ENCODE peak calls at places on chromosomes 5 and 9, in seven cellular contexts. I is tibial nerve; R is ovary; D is CD8-positive, alpha-beta T cell; Z is foreskin keratinocyte; H is HL-60; L is caudate nucleus. B is an unnamed sample.
A peak's percentile ranks its signal among the peaks of the same experiment; 100 is the strongest.

GRCh38 chr9:91884746-91885687 is 65.0 kb downstream of the ROR2 start:
- DNase-seq in I (no peak), R (no peak), D (no peak), Z (no peak), H (no peak), L (no peak), B (no peak)

GRCh38 chr5:154743812-154744211 is 11.4 kb upstream of the LARP1 start:
- DNase-seq in I (no peak), R (no peak), D (no peak), Z (no peak), H (no peak), L (no peak), B (no peak)

GRCh38 chr5:140312067-140312790 is 9.3 kb upstream of the PFDN1 start:
- DNase-seq in I (no peak), R (no peak), D (no peak), Z (peak; percentile 92), H (peak; percentile 52), L (no peak), B (no peak)

GRCh38 chr5:69288069-69288468 is 44.5 kb downstream of the CCDC125 start:
- DNase-seq in I (no peak), R (no peak), D (no peak), Z (no peak), H (no peak), L (no peak), B (no peak)

GRCh38 chr5:35924950-35925722 is 13.3 kb downstream of the CAPSL start:
- DNase-seq in I (peak; percentile 16), R (peak; percentile 62), D (peak; percentile 85), Z (no peak), H (peak; percentile 83), L (peak; percentile 17), B (peak; percentile 95)

GRCh38 chr5:45094876-45095275 is 286.1 kb downstream of the MRPS30 start:
- DNase-seq in I (no peak), R (no peak), D (no peak), Z (no peak), H (no peak), L (no peak), B (no peak)

GRCh38 chr5:139571543-139571942 is 10.4 kb downstream of the UBE2D2 start:
- DNase-seq in I (no peak), R (no peak), D (no peak), Z (no peak), H (no peak), L (no peak), B (no peak)

GRCh38 chr5:159786901-159787691 is 129.2 kb upstream of the ADRA1B start:
- DNase-seq in I (peak; percentile 61), R (peak; percentile 36), D (no peak), Z (no peak), H (no peak), L (no peak), B (no peak)

GRCh38 chr5:77218263-77218662 is 7.8 kb downstream of the PDE8B start:
- DNase-seq in I (no peak), R (no peak), D (no peak), Z (no peak), H (no peak), L (no peak), B (no peak)

GRCh38 chr9:91273853-91274552 is 87.7 kb downstream of the AUH start:
- DNase-seq in I (no peak), R (no peak), D (no peak), Z (peak; percentile 23), H (no peak), L (no peak), B (no peak)

GRCh38 chr5:39947657-39948056 is 522.9 kb upstream of the DAB2 start:
- DNase-seq in I (no peak), R (no peak), D (no peak), Z (no peak), H (peak; percentile 37), L (no peak), B (no peak)

GRCh38 chr5:73797142-73797530 is 171.1 kb downstream of the ARHGEF28 start:
- DNase-seq in I (no peak), R (no peak), D (no peak), Z (no peak), H (no peak), L (no peak), B (no peak)

GRCh38 chr5:91848453-91848852 is 465.3 kb upstream of the ARRDC3 start:
- DNase-seq in I (no peak), R (no peak), D (no peak), Z (peak; percentile 21), H (no peak), L (no peak), B (no peak)

GRCh38 chr5:7329712-7330111 is 66.2 kb upstream of the ADCY2 start:
- DNase-seq in I (no peak), R (no peak), D (no peak), Z (no peak), H (no peak), L (no peak), B (no peak)

GRCh38 chr9:90326219-90326618 is 316.4 kb downstream of the DIRAS2 start:
- DNase-seq in I (no peak), R (no peak), D (no peak), Z (no peak), H (no peak), L (no peak), B (no peak)

GRCh38 chr5:115838885-115839518 is 2.4 kb downstream of the ATG12 start:
- DNase-seq in I (no peak), R (peak; percentile 20), D (peak; percentile 30), Z (no peak), H (peak; percentile 4), L (no peak), B (peak; percentile 44)

GRCh38 chr5:34591723-34592122 is 64.4 kb upstream of the RAI14 start:
- DNase-seq in I (no peak), R (no peak), D (no peak), Z (no peak), H (no peak), L (no peak), B (no peak)

GRCh38 chr5:139376364-139376763 is 6.7 kb downstream of the SLC23A1 start:
- DNase-seq in I (no peak), R (no peak), D (no peak), Z (no peak), H (no peak), L (no peak), B (no peak)

GRCh38 chr9:127809002-127809561 is 6.4 kb downstream of the FPGS start:
- DNase-seq in I (no peak), R (peak; percentile 32), D (no peak), Z (no peak), H (no peak), L (no peak), B (no peak)

GRCh38 chr5:91283899-91284298 is 99.2 kb downstream of the ARRDC3 start:
- DNase-seq in I (no peak), R (no peak), D (no peak), Z (no peak), H (no peak), L (no peak), B (no peak)

GRCh38 chr9:137077010-137077747 is at the start of gene UAP1L1:
- DNase-seq in I (peak; percentile 65), R (peak; percentile 57), D (peak; percentile 57), Z (no peak), H (no peak), L (peak; percentile 73), B (no peak)

GRCh38 chr9:121599186-121599871 is 52.1 kb upstream of the DAB2IP start:
- DNase-seq in I (peak; percentile 22), R (peak; percentile 78), D (no peak), Z (no peak), H (no peak), L (no peak), B (no peak)

GRCh38 chr9:122821278-122821952 is 7.0 kb downstream of the PDCL start:
- DNase-seq in I (peak; percentile 50), R (no peak), D (no peak), Z (no peak), H (peak; percentile 87), L (no peak), B (no peak)

GRCh38 chr5:115573133-115573532 is 28.6 kb upstream of the FEM1C start:
- DNase-seq in I (no peak), R (no peak), D (no peak), Z (no peak), H (no peak), L (no peak), B (no peak)

GRCh38 chr5:179261301-179262125 is 83.7 kb downstream of the ADAMTS2 start:
- DNase-seq in I (no peak), R (peak; percentile 34), D (no peak), Z (no peak), H (no peak), L (no peak), B (no peak)

GRCh38 chr9:5438301-5439162 is 807 bp upstream of the PLGRKT start:
- DNase-seq in I (no peak), R (no peak), D (peak; percentile 22), Z (no peak), H (no peak), L (no peak), B (no peak)

GRCh38 chr5:471750-472058 is 28.7 kb downstream of the EXOC3 start:
- DNase-seq in I (peak; percentile 9), R (no peak), D (no peak), Z (no peak), H (peak; percentile 44), L (no peak), B (no peak)
- H3K27ac ChIP-seq in I (no peak overlapping the region), R (no peak overlapping the region), D (no peak overlapping the region), Z (no peak overlapping the region), H (peak overlapping the region; percentile 91), L (no peak overlapping the region), B (peak overlapping the region; percentile 94)

DNA sequence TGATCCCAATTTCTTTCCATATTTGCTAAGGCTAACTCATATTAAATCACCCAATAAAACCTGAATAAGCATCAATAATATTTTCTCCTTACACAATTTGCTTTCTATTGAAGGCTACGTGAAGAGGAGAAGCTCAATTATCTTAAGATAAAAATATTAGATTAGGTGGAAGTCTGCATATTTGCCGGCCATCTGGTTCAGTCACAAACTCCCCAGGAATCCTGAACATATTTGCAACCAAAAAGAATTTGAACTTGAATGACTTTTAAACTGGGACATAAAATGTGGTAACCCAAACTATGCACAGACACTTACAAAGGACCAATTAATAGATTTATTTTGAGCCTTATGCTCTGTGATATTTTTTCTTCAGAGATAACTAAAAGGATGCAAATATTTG is 92.3 kb downstream of the HAPLN1 start:
- DNase-seq in I (no peak), R (no peak), D (no peak), Z (no peak), H (no peak), L (no peak), B (no peak)
- H3K27ac ChIP-seq in I (no peak overlapping the region), R (no peak overlapping the region), D (no peak overlapping the region), Z (no peak overlapping the region), H (no peak overlapping the region), L (no peak overlapping the region), B (no peak overlapping the region)

GRCh38 chr5:168612996-168613395 is 33.8 kb upstream of the PANK3 start:
- DNase-seq in I (no peak), R (no peak), D (no peak), Z (no peak), H (no peak), L (no peak), B (no peak)
- H3K27ac ChIP-seq in I (no peak overlapping the region), R (no peak overlapping the region), D (no peak overlapping the region), Z (no peak overlapping the region), H (no peak overlapping the region), L (no peak overlapping the region), B (no peak overlapping the region)

DNA sequence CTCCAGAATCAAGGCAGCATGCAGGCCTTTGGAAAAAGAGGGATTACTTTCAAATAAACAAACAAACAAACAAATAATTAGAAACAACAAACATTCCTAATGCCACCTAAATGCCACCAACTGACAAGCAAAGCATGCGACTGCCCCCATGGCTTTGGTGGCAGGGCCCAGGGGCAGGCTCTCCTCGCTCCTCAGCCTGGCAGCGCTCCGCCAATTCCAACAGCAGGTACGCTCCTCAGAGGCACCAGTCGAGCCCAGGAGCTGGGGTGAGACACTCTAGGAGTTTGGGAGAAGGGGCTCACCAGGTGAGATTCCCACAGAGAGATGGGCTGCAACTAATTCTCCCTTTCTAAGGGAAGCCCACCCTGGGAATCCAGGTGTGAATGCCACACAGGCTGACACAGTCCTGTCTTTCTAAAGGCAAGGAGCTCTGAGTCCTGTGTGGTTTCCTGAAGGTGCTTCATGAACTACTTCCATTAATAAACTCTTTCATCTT is 27.8 kb downstream of the CSF2 start:
- DNase-seq in I (no peak), R (no peak), D (no peak), Z (no peak), H (no peak), L (no peak), B (no peak)
- H3K27ac ChIP-seq in I (no peak overlapping the region), R (no peak overlapping the region), D (no peak overlapping the region), Z (no peak overlapping the region), H (no peak overlapping the region), L (no peak overlapping the region), B (no peak overlapping the region)

B was measured in DND-41.